ENCODE peak calls at places on chromosomes 13 and 19, in nine cellular contexts. D is ascending aorta; W is Ammon's horn; H is stimulated activated CD4-positive, alpha-beta T cell treated with anti-CD3 and anti-CD28 coated beads, Interleukin-4, amount 100 ng/mL, for 48 hours; Q is HS-27A; K is heart right ventricle; J is chondrocyte; N is EH; G is ACHN. M is an unnamed sample.

GRCh38 chr19:31772915-31773314 is 423.7 kb upstream of the TSHZ3 start:
- DNase-seq in D (no peak), W (no peak), H (no peak), Q (no peak), K (no peak), J (no peak), N (no peak), G (no peak), M (no peak)

GRCh38 chr19:57559008-57559403 is 657 bp downstream of the ZNF550 start:
- DNase-seq in D (no peak), W (no peak), H (no peak), Q (no peak), K (peak; percentile 14), J (no peak), N (peak; percentile 40), G (no peak), M (no peak)

GRCh38 chr19:4059931-4060620 is 6.6 kb downstream of the ZBTB7A start:
- DNase-seq in D (no peak), W (no peak), H (no peak), Q (no peak), K (peak; percentile 74), J (no peak), N (peak; percentile 42), G (no peak), M (no peak)

GRCh38 chr13:98509271-98510155 is 67.4 kb downstream of the STK24 start:
- DNase-seq in D (peak; percentile 80), W (peak; percentile 53), H (no peak), Q (peak; percentile 53), K (peak; percentile 44), J (no peak), N (peak; percentile 95), G (peak; percentile 70), M (peak; percentile 89)

GRCh38 chr19:10725415-10725814 is 7.5 kb downstream of the DNM2 start:
- DNase-seq in D (no peak), W (no peak), H (no peak), Q (no peak), K (no peak), J (no peak), N (no peak), G (no peak), M (no peak)

GRCh38 chr13:40534456-40534855 is 132.0 kb downstream of the FOXO1 start:
- DNase-seq in D (no peak), W (no peak), H (no peak), Q (no peak), K (no peak), J (no peak), N (no peak), G (no peak), M (no peak)

GRCh38 chr19:19348266-19348665 is 27.6 kb downstream of the MAU2 start:
- DNase-seq in D (no peak), W (no peak), H (no peak), Q (no peak), K (no peak), J (no peak), N (no peak), G (no peak), M (no peak)

GRCh38 chr19:28497137-28497536 is 715.8 kb downstream of the UQCRFS1 start:
- DNase-seq in D (no peak), W (no peak), H (no peak), Q (no peak), K (no peak), J (no peak), N (no peak), G (no peak), M (no peak)

GRCh38 chr13:98026457-98026857 is 73.0 kb downstream of the IPO5 start:
- DNase-seq in D (no peak), W (no peak), H (no peak), Q (no peak), K (no peak), J (no peak), N (peak; percentile 45), G (no peak), M (no peak)

GRCh38 chr13:76822691-76823267 is 63.4 kb downstream of the KCTD12 start:
- DNase-seq in D (no peak), W (no peak), H (no peak), Q (no peak), K (no peak), J (no peak), N (peak; percentile 57), G (no peak), M (peak; percentile 39)